ENCODE peak calls at places on chromosomes 4 and X, in ten cellular contexts. L is HL-60; Y is body of pancreas; P is stimulated activated CD8-positive, alpha-beta memory T cell treated with anti-CD3 and anti-CD28 coated beads, Interleukin-15, amount 100 ng/mL, for 4 hours; I is aorta; Z is activated CD4-positive, alpha-beta T cell treated with anti-CD3 and anti-CD28 coated beads, Interleukin-2, amount 50 U/mL, for 1 hour; F is iPS-NIHi11; N is central memory CD4-positive, alpha-beta T cell; M is GM20000; J is D341Med. S is an unnamed sample.

GRCh38 chr4:55077577-55077976 is 47.8 kb downstream of the KDR start:
- DNase-seq in L (no peak), Y (no peak), P (no peak), I (no peak), Z (no peak), F (no peak), N (no peak), M (no peak), J (no peak), S (no peak)

GRCh38 chrX:136497556-136498048 is at the start of gene HTATSF1:
- DNase-seq in L (no peak), Y (no peak), P (no peak), I (no peak), Z (no peak), F (peak), N (no peak), M (no peak), J (peak), S (peak)

GRCh38 chr4:95506264-95506663 is 42.5 kb downstream of the UNC5C start:
- DNase-seq in L (no peak), Y (no peak), P (no peak), I (no peak), Z (no peak), F (no peak), N (no peak), M (no peak), J (no peak), S (no peak)

GRCh38 chrX:39760930-39761329 is 336.8 kb downstream of the BCOR start:
- DNase-seq in L (no peak), Y (no peak), P (no peak), I (no peak), Z (no peak), F (no peak), N (no peak), M (no peak), J (no peak), S (no peak)

GRCh38 chr4:165532976-165533375 is 154.2 kb downstream of the CPE start:
- DNase-seq in L (no peak), Y (no peak), P (no peak), I (no peak), Z (no peak), F (no peak), N (no peak), M (no peak), J (no peak), S (no peak)

GRCh38 chr4:336099-336892 is 1.3 kb upstream of the ZNF141 start:
- DNase-seq in L (no peak), Y (peak), P (no peak), I (peak), Z (no peak), F (peak), N (no peak), M (peak), J (peak), S (no peak)

GRCh38 chr4:74640111-74640903 is 154.0 kb downstream of the BTC start:
- DNase-seq in L (no peak), Y (no peak), P (no peak), I (no peak), Z (no peak), F (no peak), N (no peak), M (no peak), J (no peak), S (no peak)

GRCh38 chr4:82989567-82990429 is 20.8 kb downstream of the LIN54 start:
- DNase-seq in L (no peak), Y (no peak), P (no peak), I (no peak), Z (no peak), F (no peak), N (peak), M (peak), J (no peak), S (no peak)

GRCh38 chr4:84547211-84547610 is 35.7 kb upstream of the CDS1 start:
- DNase-seq in L (peak), Y (no peak), P (no peak), I (no peak), Z (no peak), F (no peak), N (no peak), M (no peak), J (no peak), S (no peak)

GRCh38 chrX:153372949-153373348 is 28.2 kb downstream of the PNMA6E start:
- DNase-seq in L (no peak), Y (no peak), P (no peak), I (no peak), Z (no peak), F (no peak), N (no peak), M (no peak), J (no peak), S (no peak)

GRCh38 chr4:103451341-103451740 is 253.2 kb upstream of the CENPE start:
- DNase-seq in L (no peak), Y (no peak), P (no peak), I (no peak), Z (no peak), F (peak), N (no peak), M (no peak), J (no peak), S (no peak)

GRCh38 chrX:16175329-16175728 is 8.0 kb downstream of the MAGEB17 start:
- DNase-seq in L (no peak), Y (no peak), P (no peak), I (no peak), Z (no peak), F (no peak), N (no peak), M (no peak), J (no peak), S (no peak)

GRCh38 chr4:41594439-41594838 is 56.5 kb downstream of the LIMCH1 start:
- DNase-seq in L (no peak), Y (no peak), P (no peak), I (peak), Z (no peak), F (no peak), N (no peak), M (no peak), J (no peak), S (no peak)

GRCh38 chr4:173490817-173491518 is 39.1 kb downstream of the HAND2 start:
- DNase-seq in L (peak), Y (no peak), P (no peak), I (no peak), Z (no peak), F (no peak), N (no peak), M (no peak), J (no peak), S (no peak)

GRCh38 chrX:72247206-72247944 is 8.5 kb upstream of the ERCC6L start:
- DNase-seq in L (no peak), Y (peak), P (no peak), I (no peak), Z (no peak), F (no peak), N (no peak), M (no peak), J (peak), S (no peak)

GRCh38 chr4:40536032-40536431 is 93.6 kb downstream of the RBM47 start:
- DNase-seq in L (no peak), Y (no peak), P (no peak), I (no peak), Z (no peak), F (no peak), N (no peak), M (peak), J (no peak), S (no peak)

GRCh38 chrX:110032534-110033161 is 29.7 kb downstream of the TMEM164 start:
- DNase-seq in L (no peak), Y (no peak), P (no peak), I (no peak), Z (no peak), F (no peak), N (no peak), M (no peak), J (no peak), S (no peak)

GRCh38 chr4:105843941-105844340 is 51.3 kb upstream of the NPNT start:
- DNase-seq in L (no peak), Y (no peak), P (no peak), I (no peak), Z (no peak), F (no peak), N (no peak), M (no peak), J (no peak), S (no peak)

S was measured in HEK293T.